ENCODE peak calls at places on chromosomes 2 and 18, in six cellular contexts. One of them, this sample, is unnamed.

GRCh38 chr2:10061221-10061925 is 18.0 kb downstream of the KLF11 start:
- DNase-seq in neural progenitor cell: no peak
- DNase-seq in PC-3: no peak
- DNase-seq in K562: no peak
- DNase-seq in H9: no peak
- DNase-seq in GM23338: no peak
- DNase-seq in this sample: peak; percentile 83

GRCh38 chr18:3054785-3055184 is 41.8 kb upstream of the LPIN2 start:
- DNase-seq in neural progenitor cell: no peak
- DNase-seq in PC-3: peak; percentile 46
- DNase-seq in K562: no peak
- DNase-seq in H9: no peak
- DNase-seq in GM23338: no peak
- DNase-seq in this sample: no peak

GRCh38 chr2:233259745-233260144 is 8.3 kb downstream of the ATG16L1 start:
- DNase-seq in neural progenitor cell: no peak
- DNase-seq in PC-3: no peak
- DNase-seq in K562: no peak
- DNase-seq in H9: no peak
- DNase-seq in GM23338: no peak
- DNase-seq in this sample: no peak

GRCh38 chr2:236317938-236318396 is 53.8 kb upstream of the ASB18 start:
- DNase-seq in neural progenitor cell: no peak
- DNase-seq in PC-3: peak; percentile 12
- DNase-seq in K562: no peak
- DNase-seq in H9: no peak
- DNase-seq in GM23338: no peak
- DNase-seq in this sample: no peak

GRCh38 chr2:9191044-9191481 is 15.5 kb upstream of the ASAP2 start:
- DNase-seq in neural progenitor cell: peak; percentile 60
- DNase-seq in PC-3: no peak
- DNase-seq in K562: no peak
- DNase-seq in H9: peak; percentile 46
- DNase-seq in GM23338: peak; percentile 59
- DNase-seq in this sample: peak; percentile 91

GRCh38 chr18:36312806-36313395 is 15.4 kb downstream of the FHOD3 start:
- DNase-seq in neural progenitor cell: no peak
- DNase-seq in PC-3: no peak
- DNase-seq in K562: no peak
- DNase-seq in H9: peak; percentile 5
- DNase-seq in GM23338: no peak
- DNase-seq in this sample: no peak

GRCh38 chr2:15073639-15074038 is 441.1 kb downstream of the LRATD1 start:
- DNase-seq in neural progenitor cell: no peak
- DNase-seq in PC-3: peak; percentile 54
- DNase-seq in K562: no peak
- DNase-seq in H9: no peak
- DNase-seq in GM23338: no peak
- DNase-seq in this sample: no peak

GRCh38 chr2:55887906-55888625 is 35.5 kb downstream of the EFEMP1 start:
- DNase-seq in neural progenitor cell: no peak
- DNase-seq in PC-3: peak; percentile 61
- DNase-seq in K562: no peak
- DNase-seq in H9: no peak
- DNase-seq in GM23338: no peak
- DNase-seq in this sample: peak; percentile 65

GRCh38 chr18:37501136-37501535 is 64.5 kb downstream of the CELF4 start:
- DNase-seq in neural progenitor cell: no peak
- DNase-seq in PC-3: no peak
- DNase-seq in K562: no peak
- DNase-seq in H9: no peak
- DNase-seq in GM23338: no peak
- DNase-seq in this sample: no peak

GRCh38 chr2:203685081-203685621 is 21.3 kb upstream of the CD28 start:
- DNase-seq in neural progenitor cell: no peak
- DNase-seq in PC-3: peak; percentile 55
- DNase-seq in K562: no peak
- DNase-seq in H9: no peak
- DNase-seq in GM23338: no peak
- DNase-seq in this sample: peak; percentile 85

GRCh38 chr2:64404002-64404731 is 49.8 kb upstream of the LGALSL start:
- DNase-seq in neural progenitor cell: peak; percentile 89
- DNase-seq in PC-3: peak; percentile 88
- DNase-seq in K562: no peak
- DNase-seq in H9: peak; percentile 91
- DNase-seq in GM23338: peak; percentile 92
- DNase-seq in this sample: peak; percentile 81

GRCh38 chr2:56168163-56168562 is 15.6 kb upstream of the CCDC85A start:
- DNase-seq in neural progenitor cell: no peak
- DNase-seq in PC-3: peak; percentile 60
- DNase-seq in K562: no peak
- DNase-seq in H9: no peak
- DNase-seq in GM23338: no peak
- DNase-seq in this sample: no peak

GRCh38 chr2:149857344-149857743 is 269.8 kb upstream of the MMADHC start:
- DNase-seq in neural progenitor cell: no peak
- DNase-seq in PC-3: peak; percentile 20
- DNase-seq in K562: no peak
- DNase-seq in H9: no peak
- DNase-seq in GM23338: no peak
- DNase-seq in this sample: no peak

GRCh38 chr2:45736757-45737704 is 85.6 kb downstream of the PRKCE start:
- DNase-seq in neural progenitor cell: no peak
- DNase-seq in PC-3: no peak
- DNase-seq in K562: no peak
- DNase-seq in H9: no peak
- DNase-seq in GM23338: no peak
- DNase-seq in this sample: peak; percentile 55

GRCh38 chr18:65990944-65991708 is 240.3 kb downstream of the CDH7 start:
- DNase-seq in neural progenitor cell: no peak
- DNase-seq in PC-3: peak; percentile 22
- DNase-seq in K562: no peak
- DNase-seq in H9: no peak
- DNase-seq in GM23338: no peak
- DNase-seq in this sample: no peak

GRCh38 chr18:72768681-72769229 is 99.0 kb downstream of the NETO1 start:
- DNase-seq in neural progenitor cell: peak; percentile 28
- DNase-seq in PC-3: no peak
- DNase-seq in K562: no peak
- DNase-seq in H9: no peak
- DNase-seq in GM23338: peak; percentile 8
- DNase-seq in this sample: no peak
- TF ChIP-seq CTCF in neural progenitor cell: peak; percentile 47
- TF ChIP-seq CTCF in PC-3: no peak
- TF ChIP-seq CTCF in K562: no peak
- TF ChIP-seq CTCF in H9: peak; percentile 42
- TF ChIP-seq CTCF in GM23338: no peak
- TF ChIP-seq CTCF in this sample: no peak

GRCh38 chr2:112634153-112634873 is 11.4 kb upstream of the SLC20A1 start:
- DNase-seq in neural progenitor cell: no peak
- DNase-seq in PC-3: no peak
- DNase-seq in K562: no peak
- DNase-seq in H9: no peak
- DNase-seq in GM23338: no peak
- DNase-seq in this sample: no peak
- H3K79me2 ChIP-seq in neural progenitor cell: no peaks in the 10 kb centered on the region
- H3K79me2 ChIP-seq in PC-3: no peaks in the 10 kb centered on the region
- H3K79me2 ChIP-seq in K562: no peaks in the 10 kb centered on the region
- H3K79me2 ChIP-seq in H9: no peaks in the 10 kb centered on the region
- H3K79me2 ChIP-seq in GM23338: no peaks in the 10 kb centered on the region
- H3K79me2 ChIP-seq in this sample: no peaks in the 10 kb centered on the region

GRCh38 chr18:28109781-28110460 is 67.0 kb downstream of the CDH2 start:
- DNase-seq in neural progenitor cell: no peak
- DNase-seq in PC-3: no peak
- DNase-seq in K562: no peak
- DNase-seq in H9: no peak
- DNase-seq in GM23338: no peak
- DNase-seq in this sample: no peak

GRCh38 chr18:28108254-28108653 is 68.7 kb downstream of the CDH2 start:
- DNase-seq in neural progenitor cell: no peak
- DNase-seq in PC-3: no peak
- DNase-seq in K562: no peak
- DNase-seq in H9: no peak
- DNase-seq in GM23338: no peak
- DNase-seq in this sample: no peak

GRCh38 chr18:28112056-28112470 is 64.9 kb downstream of the CDH2 start:
- DNase-seq in neural progenitor cell: no peak
- DNase-seq in PC-3: peak; percentile 63
- DNase-seq in K562: no peak
- DNase-seq in H9: no peak
- DNase-seq in GM23338: no peak
- DNase-seq in this sample: no peak

GRCh38 chr18:28110924-28111323 is 66.0 kb downstream of the CDH2 start:
- DNase-seq in neural progenitor cell: peak; percentile 36
- DNase-seq in PC-3: no peak
- DNase-seq in K562: no peak
- DNase-seq in H9: no peak
- DNase-seq in GM23338: peak; percentile 18
- DNase-seq in this sample: no peak

GRCh38 chr18:28108801-28109200 is 68.1 kb downstream of the CDH2 start:
- DNase-seq in neural progenitor cell: peak; percentile 21
- DNase-seq in PC-3: peak; percentile 77
- DNase-seq in K562: no peak
- DNase-seq in H9: no peak
- DNase-seq in GM23338: no peak
- DNase-seq in this sample: peak; percentile 8
- TF ChIP-seq CTCF in neural progenitor cell: peak; percentile 17
- TF ChIP-seq CTCF in PC-3: peak; percentile 67
- TF ChIP-seq CTCF in K562: no peak
- TF ChIP-seq CTCF in H9: no peak
- TF ChIP-seq CTCF in GM23338: peak; percentile 16
- TF ChIP-seq CTCF in this sample: peak; percentile 29

GRCh38 chr2:54465143-54465542 is 9.0 kb downstream of the SPTBN1 start:
- DNase-seq in neural progenitor cell: no peak
- DNase-seq in PC-3: no peak
- DNase-seq in K562: no peak
- DNase-seq in H9: no peak
- DNase-seq in GM23338: no peak
- DNase-seq in this sample: no peak
- H3K79me2 ChIP-seq in neural progenitor cell: peaks cover 24% of the 10 kb centered on the region
- H3K79me2 ChIP-seq in PC-3: peaks cover 58% of the 10 kb centered on the region
- H3K79me2 ChIP-seq in K562: no peaks in the 10 kb centered on the region
- H3K79me2 ChIP-seq in H9: no peaks in the 10 kb centered on the region
- H3K79me2 ChIP-seq in GM23338: peaks cover 61% of the 10 kb centered on the region
- H3K79me2 ChIP-seq in this sample: peaks cover 92% of the 10 kb centered on the region

GRCh38 chr2:177322801-177323261 is 58.3 kb upstream of the NFE2L2 start:
- DNase-seq in neural progenitor cell: no peak
- DNase-seq in PC-3: no peak
- DNase-seq in K562: no peak
- DNase-seq in H9: no peak
- DNase-seq in GM23338: peak; percentile 57
- DNase-seq in this sample: no peak
- TF ChIP-seq CTCF in neural progenitor cell: no peak
- TF ChIP-seq CTCF in PC-3: no peak
- TF ChIP-seq CTCF in K562: no peak
- TF ChIP-seq CTCF in H9: no peak
- TF ChIP-seq CTCF in GM23338: no peak
- TF ChIP-seq CTCF in this sample: no peak

This sample was measured in osteoblast.